ENCODE peak calls at places on chromosomes 12 and 14, in four cellular contexts. E is nephron progenitor cell, W is GM06990, Y is endothelial cell. R is an unnamed sample.

GRCh38 chr14:86794689-86795088 is 1198.3 kb downstream of the GALC start:
- DNase-seq in E (no peak), W (no peak), Y (no peak), R (no peak)

GRCh38 chr14:75437201-75438143 is 9.7 kb downstream of the JDP2 start:
- DNase-seq in E (no peak), W (no peak), Y (no peak), R (no peak)

GRCh38 chr12:14548609-14549008 is 19.1 kb downstream of the PLBD1 start:
- DNase-seq in E (no peak), W (no peak), Y (no peak), R (no peak)

GRCh38 chr12:124655317-124656213 is 88.2 kb upstream of the NCOR2 start:
- DNase-seq in E (peak), W (no peak), Y (no peak), R (no peak)

GRCh38 chr14:95106966-95107365 is 50.4 kb downstream of the DICER1 start:
- DNase-seq in E (no peak), W (no peak), Y (no peak), R (no peak)

GRCh38 chr12:122743895-122744525 is 8.6 kb upstream of the DENR start:
- DNase-seq in E (no peak), W (no peak), Y (no peak), R (no peak)

GRCh38 chr12:47900480-47901129 is 4.2 kb downstream of the VDR start:
- DNase-seq in E (no peak), W (no peak), Y (no peak), R (peak)

GRCh38 chr12:96155781-96156180 is 38.4 kb upstream of the ELK3 start:
- DNase-seq in E (no peak), W (no peak), Y (no peak), R (no peak)

GRCh38 chr14:91613459-91614145 is 103.5 kb upstream of the PPP4R3A start:
- DNase-seq in E (no peak), W (no peak), Y (no peak), R (no peak)

GRCh38 chr12:20213851-20214250 is 154.5 kb upstream of the PDE3A start:
- DNase-seq in E (no peak), W (no peak), Y (no peak), R (no peak)

GRCh38 chr14:24135834-24136683 is at the start of gene PSME1:
- DNase-seq in E (peak), W (peak), Y (peak), R (peak)